ENCODE peak calls at places on chromosome 17, in five cellular contexts. L is lung, C is GM23338, X is cardiac muscle cell, I is fibroblast of lung. D is an unnamed sample. For H3K36me3 and H3K27me3, the result is how much of the 10 kb centered on the place peaks cover.

GRCh38 chr17:30316736-30317135 is 17.1 kb downstream of the TMIGD1 start:
- DNase-seq in L (no peak), C (no peak), X (no peak), I (no peak), D (no peak)

GRCh38 chr17:55731586-55732250 is 9.1 kb upstream of the TMEM100 start:
- DNase-seq in L (no peak), C (peak), X (peak), I (peak), D (no peak)

GRCh38 chr17:32259596-32259995 is 6.0 kb upstream of the RHBDL3 start:
- DNase-seq in L (no peak), C (no peak), X (no peak), I (peak), D (peak)

GRCh38 chr17:79570653-79571052 is 40.2 kb downstream of the RBFOX3 start:
- DNase-seq in L (no peak), C (no peak), X (no peak), I (no peak), D (no peak)

GRCh38 chr17:39623356-39623950 is 3.3 kb upstream of the PPP1R1B start:
- DNase-seq in L (peak), C (peak), X (peak), I (peak), D (peak)

GRCh38 chr17:83053779-83054451 is 25.5 kb upstream of the METRNL start:
- DNase-seq in L (peak), C (no peak), X (no peak), I (peak), D (no peak)

GRCh38 chr17:81083125-81083765 is 48.3 kb downstream of the BAIAP2 start:
- DNase-seq in L (peak), C (no peak), X (no peak), I (peak), D (no peak)

GRCh38 chr17:78529871-78530670 is 47.1 kb downstream of the DNAH17 start:
- DNase-seq in L (peak), C (no peak), X (no peak), I (no peak), D (no peak)

GRCh38 chr17:35804658-35805192 is 4.6 kb upstream of the TAF15 start:
- DNase-seq in L (peak), C (peak), X (peak), I (peak), D (peak)

GRCh38 chr17:1056761-1057160 is 59.8 kb downstream of the TIMM22 start:
- DNase-seq in L (no peak), C (no peak), X (no peak), I (no peak), D (no peak)

GRCh38 chr17:1053661-1054360 is 56.9 kb downstream of the TIMM22 start:
- DNase-seq in L (no peak), C (no peak), X (no peak), I (no peak), D (no peak)

GRCh38 chr17:1054656-1055055 is 57.7 kb downstream of the TIMM22 start:
- DNase-seq in L (no peak), C (no peak), X (no peak), I (no peak), D (no peak)

GRCh38 chr17:1055231-1055630 is 58.3 kb downstream of the TIMM22 start:
- DNase-seq in L (no peak), C (no peak), X (no peak), I (no peak), D (no peak)

GRCh38 chr17:1055751-1056645 is 59.1 kb downstream of the TIMM22 start:
- DNase-seq in L (peak), C (peak), X (peak), I (peak), D (peak)
- H3K36me3 ChIP-seq in L (under half), C (under half), X (under half), I (under half), D (under half)

GRCh38 chr17:49910094-49910857 is 58.7 kb upstream of the DLX4 start:
- DNase-seq in L (no peak), C (peak), X (peak), I (no peak), D (peak)

GRCh38 chr17:49914096-49914490 is 54.9 kb upstream of the DLX4 start:
- DNase-seq in L (no peak), C (no peak), X (no peak), I (no peak), D (no peak)

GRCh38 chr17:49913226-49914095 is 55.5 kb upstream of the DLX4 start:
- DNase-seq in L (no peak), C (no peak), X (no peak), I (no peak), D (peak)

GRCh38 chr17:49908782-49909714 is 59.9 kb upstream of the DLX4 start:
- DNase-seq in L (no peak), C (peak), X (no peak), I (no peak), D (no peak)

GRCh38 chr17:49910858-49911204 is 58.2 kb upstream of the DLX4 start:
- DNase-seq in L (no peak), C (peak), X (no peak), I (no peak), D (no peak)
- H3K27me3 ChIP-seq in L (under half), C (half or more), X (half or more), I (half or more), D (under half)

DNA sequence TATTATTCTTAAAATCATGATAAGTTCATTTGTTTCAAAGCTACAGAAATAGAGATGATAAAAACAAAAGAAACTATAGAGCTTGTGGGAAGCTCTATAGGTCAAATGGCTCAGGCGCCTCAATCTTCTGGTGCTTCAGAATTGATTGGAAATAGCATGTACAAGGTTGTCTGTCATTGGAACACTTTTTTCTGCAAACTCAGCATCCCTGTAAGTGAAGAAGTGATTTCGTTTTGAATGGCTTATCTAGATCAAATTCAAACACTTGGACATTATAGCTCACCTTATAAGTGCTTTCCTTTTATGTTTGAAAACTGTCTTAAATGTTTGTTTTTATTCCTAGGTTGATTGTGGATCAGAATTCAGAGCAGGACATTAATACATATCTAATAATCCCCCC is 103.7 kb downstream of the SKAP1 start:
- DNase-seq in L (no peak), C (no peak), X (no peak), I (no peak), D (no peak)
- TF ChIP-seq CTCF in L (no peak), C (no peak), X (no peak), I (no peak), D (no peak)

GRCh38 chr17:6626616-6627015 is 13.9 kb downstream of the KIAA0753 start:
- DNase-seq in L (no peak), C (no peak), X (no peak), I (no peak), D (no peak)
- H3K36me3 ChIP-seq in L (under half), C (under half), X (half or more), I (under half), D (under half)

GRCh38 chr17:49946964-49947584 is 21.9 kb upstream of the DLX4 start:
- DNase-seq in L (no peak), C (no peak), X (no peak), I (no peak), D (no peak)

GRCh38 chr17:49946208-49946607 is 22.8 kb upstream of the DLX4 start:
- DNase-seq in L (no peak), C (no peak), X (no peak), I (no peak), D (no peak)

GRCh38 chr17:49941427-49941826 is 27.6 kb upstream of the DLX4 start:
- DNase-seq in L (no peak), C (no peak), X (no peak), I (no peak), D (no peak)

GRCh38 chr17:49942918-49943317 is 26.1 kb upstream of the DLX4 start:
- DNase-seq in L (no peak), C (no peak), X (no peak), I (no peak), D (peak)

DNA sequence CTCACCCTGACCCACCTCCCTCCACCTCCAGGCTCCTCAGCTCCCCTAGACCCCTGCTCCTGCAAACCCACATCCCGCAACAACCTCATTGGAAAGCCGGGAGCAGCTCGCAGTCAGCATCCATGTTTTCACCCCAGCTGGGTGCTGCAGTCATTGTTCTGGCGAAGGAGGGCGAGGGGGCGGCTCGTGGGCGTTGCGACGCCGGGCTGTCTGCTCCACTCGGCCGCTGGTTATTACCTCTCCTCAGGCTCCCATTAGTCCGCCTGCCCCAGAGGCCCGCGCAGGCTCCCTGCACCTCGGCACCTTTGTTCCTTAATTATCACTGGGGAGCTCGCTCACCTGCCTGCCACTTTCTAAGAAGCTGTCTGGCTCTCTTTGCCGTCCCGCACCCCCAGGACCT is 24.5 kb upstream of the DLX4 start:
- DNase-seq in L (no peak), C (peak), X (no peak), I (no peak), D (no peak)
- H3K27me3 ChIP-seq in L (under half), C (under half), X (under half), I (under half), D (under half)

GRCh38 chr17:33297643-33298042 is 4.5 kb upstream of the ASIC2 start:
- DNase-seq in L (no peak), C (no peak), X (no peak), I (no peak), D (no peak)
- TF ChIP-seq CTCF in L (no peak), C (no peak), X (no peak), I (no peak), D (no peak)

GRCh38 chr17:67392111-67392510 is 15.0 kb downstream of the PITPNC1 start:
- DNase-seq in L (no peak), C (no peak), X (no peak), I (no peak), D (no peak)

GRCh38 chr17:67388986-67389385 is 11.9 kb downstream of the PITPNC1 start:
- DNase-seq in L (no peak), C (no peak), X (no peak), I (no peak), D (no peak)

GRCh38 chr17:67386965-67387551 is 10.0 kb downstream of the PITPNC1 start:
- DNase-seq in L (peak), C (peak), X (peak), I (peak), D (no peak)

GRCh38 chr17:67390646-67391480 is 13.8 kb downstream of the PITPNC1 start:
- DNase-seq in L (peak), C (no peak), X (no peak), I (peak), D (peak)

DNA sequence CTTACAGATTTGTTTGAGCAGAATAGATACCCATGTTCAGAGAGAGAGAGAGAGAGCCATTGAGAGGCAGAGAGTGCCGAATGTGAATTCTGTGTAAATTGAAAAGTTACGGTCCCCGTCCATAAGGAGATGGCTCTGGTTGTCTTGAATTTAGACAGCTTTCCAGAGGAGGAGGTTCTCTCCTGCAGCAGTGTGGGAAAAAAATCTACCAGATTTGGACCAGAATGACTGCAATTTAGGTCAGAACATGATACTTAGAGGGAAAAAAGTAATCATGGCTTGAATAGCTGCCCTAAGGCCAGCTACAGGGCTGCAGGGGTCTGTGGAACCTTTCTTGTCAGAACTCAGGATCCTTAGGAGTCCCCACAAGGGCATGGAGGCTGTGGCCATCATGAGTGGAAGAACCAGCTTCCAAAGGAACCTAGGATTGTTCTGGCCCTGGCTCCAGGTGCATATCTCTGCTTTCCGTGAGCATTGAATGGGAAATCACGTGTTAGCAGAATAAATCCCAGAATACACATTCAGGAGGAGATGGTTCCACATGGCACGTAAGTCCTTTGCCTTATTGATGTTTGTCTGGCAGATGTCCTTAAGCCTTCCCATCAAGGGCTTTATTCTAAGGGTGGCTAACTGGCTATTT is 13.0 kb downstream of the PITPNC1 start:
- DNase-seq in L (no peak), C (no peak), X (no peak), I (no peak), D (no peak)
- H3K36me3 ChIP-seq in L (under half), C (under half), X (under half), I (under half), D (under half)

GRCh38 chr17:61452301-61453290 is at the start of gene TBX4:
- DNase-seq in L (no peak), C (peak), X (no peak), I (peak), D (no peak)
- H3K27me3 ChIP-seq in L (under half), C (half or more), X (half or more), I (under half), D (half or more)

D was measured in bronchial epithelial cell.